ENCODE peak calls at places on chromosomes 16 and 17, in seven cellular contexts. B, J, V, X, I, N and Y are unnamed samples.

GRCh38 chr16:28309811-28310311 is 17.5 kb downstream of the SBK1 start:
- DNase-seq in B (no peak), J (no peak), V (peak; percentile 92), X (no peak), I (no peak), N (no peak), Y (no peak)

GRCh38 chr16:1285669-1286491 is 23.6 kb upstream of the UBE2I start:
- DNase-seq in B (no peak), J (no peak), V (no peak), X (no peak), I (no peak), N (no peak), Y (no peak)

GRCh38 chr17:12958786-12959185 is 59.0 kb downstream of the ELAC2 start:
- DNase-seq in B (no peak), J (no peak), V (no peak), X (peak; percentile 28), I (no peak), N (no peak), Y (no peak)

GRCh38 chr17:69523252-69523861 is 108.9 kb downstream of the MAP2K6 start:
- DNase-seq in B (no peak), J (no peak), V (no peak), X (peak; percentile 39), I (peak; percentile 57), N (no peak), Y (peak; percentile 92)

GRCh38 chr17:19302791-19303233 is 59.7 kb downstream of the B9D1 start:
- DNase-seq in B (peak; percentile 46), J (no peak), V (no peak), X (no peak), I (no peak), N (no peak), Y (peak; percentile 61)

GRCh38 chr16:79618041-79618711 is 17.6 kb upstream of the MAF start:
- DNase-seq in B (no peak), J (no peak), V (no peak), X (no peak), I (no peak), N (no peak), Y (no peak)

GRCh38 chr17:80460286-80460881 is 16.0 kb downstream of the NPTX1 start:
- DNase-seq in B (no peak), J (no peak), V (no peak), X (no peak), I (no peak), N (no peak), Y (peak; percentile 69)

GRCh38 chr17:13429201-13429600 is 172.5 kb downstream of the HS3ST3A1 start:
- DNase-seq in B (no peak), J (no peak), V (no peak), X (peak; percentile 86), I (no peak), N (no peak), Y (no peak)

GRCh38 chr17:52383493-52384100 is 225.1 kb upstream of the CA10 start:
- DNase-seq in B (no peak), J (peak; percentile 15), V (no peak), X (peak; percentile 0), I (peak; percentile 90), N (no peak), Y (peak; percentile 82)

GRCh38 chr17:37092041-37092440 is 143.3 kb downstream of the AATF start:
- DNase-seq in B (no peak), J (no peak), V (no peak), X (no peak), I (no peak), N (no peak), Y (no peak)

GRCh38 chr17:14827394-14827793 is 437.7 kb downstream of the PMP22 start:
- DNase-seq in B (no peak), J (no peak), V (no peak), X (no peak), I (no peak), N (no peak), Y (no peak)

GRCh38 chr16:7914738-7915137 is 582.1 kb downstream of the RBFOX1 start:
- DNase-seq in B (no peak), J (no peak), V (no peak), X (no peak), I (peak; percentile 54), N (no peak), Y (no peak)

GRCh38 chr17:48561894-48562810 is 16.0 kb downstream of the HOXB4 start:
- DNase-seq in B (no peak), J (no peak), V (no peak), X (no peak), I (no peak), N (no peak), Y (no peak)